ENCODE peak calls at places on chromosomes 2 and 18, in nine cellular contexts. D, I, A, N, L, W, J, V and X are unnamed samples.

GRCh38 chr2:234403074-234403473 is 93.8 kb downstream of the ARL4C start:
- DNase-seq in N (no peak), J (no peak), A (no peak), I (no peak), L (no peak), V (peak), D (peak), W (no peak), X (no peak)

GRCh38 chr2:239780236-239780997 is 244.7 kb downstream of the NDUFA10 start:
- DNase-seq in I (no peak), V (no peak), N (no peak), L (no peak), J (peak), A (no peak), W (no peak), D (no peak), X (no peak)

GRCh38 chr2:176418768-176419167 is 149.5 kb downstream of the MTX2 start:
- DNase-seq in W (no peak), I (no peak), D (no peak), V (no peak), J (no peak), A (no peak), L (peak), N (no peak), X (no peak)

GRCh38 chr2:218003994-218004419 is 1.2 kb upstream of the TNS1 start:
- DNase-seq in J (peak), D (peak), W (peak), V (peak), A (peak), I (no peak), N (no peak), L (no peak), X (no peak)

GRCh38 chr18:50559750-50560680 is at the start of gene MAPK4:
- DNase-seq in A (no peak), V (peak), N (peak), W (peak), L (no peak), I (no peak), J (no peak), D (no peak), X (peak)

GRCh38 chr18:80244956-80245730 is 2.2 kb downstream of the PARD6G start:
- DNase-seq in I (peak), N (no peak), V (no peak), W (no peak), A (no peak), J (peak), D (no peak), L (no peak), X (no peak)

GRCh38 chr2:134737671-134738070 is 18.9 kb upstream of the TMEM163 start:
- DNase-seq in L (peak), A (no peak), W (no peak), N (no peak), V (no peak), J (no peak), I (no peak), D (no peak), X (no peak)

GRCh38 chr2:217859926-217860325 is 142.9 kb downstream of the TNS1 start:
- DNase-seq in W (no peak), D (no peak), A (no peak), L (no peak), N (no peak), I (no peak), J (no peak), V (no peak), X (no peak)

GRCh38 chr18:4510709-4511108 is 55.6 kb upstream of the DLGAP1 start:
- DNase-seq in A (no peak), V (peak), N (peak), J (no peak), W (no peak), D (no peak), L (no peak), I (no peak), X (peak)

DNA sequence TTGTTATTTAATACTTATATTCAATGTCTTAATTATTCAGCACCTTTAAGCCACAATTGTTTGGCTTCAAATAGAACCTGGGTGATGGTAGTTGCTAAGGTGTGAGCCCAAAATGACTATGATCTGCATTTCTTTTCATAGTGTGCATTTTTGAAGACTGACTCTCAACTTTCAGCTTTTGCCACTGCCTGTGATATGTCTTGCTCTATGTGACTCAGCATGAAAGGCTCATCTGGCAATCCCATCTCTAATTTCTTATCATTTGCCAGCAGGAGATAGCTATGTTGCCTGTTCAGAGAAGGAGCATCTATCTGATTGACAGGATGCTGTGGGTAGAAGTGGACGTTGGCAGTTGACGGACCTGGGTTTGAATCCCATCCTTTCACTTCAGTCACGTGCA is 34.5 kb upstream of the CCDC93 start:
- DNase-seq in I (no peak), L (no peak), A (no peak), N (no peak), W (no peak), D (peak), J (no peak), V (no peak), X (no peak)
- TF ChIP-seq CTCF in I (no peak), L (no peak), A (no peak), N (no peak), W (no peak), D (no peak), J (no peak), V (no peak), X (no peak)

GRCh38 chr2:240820607-240821428 is 799 bp upstream of the KIF1A start:
- DNase-seq in L (no peak), J (no peak), A (no peak), W (peak), I (peak), N (no peak), D (no peak), V (no peak), X (no peak)
- TF ChIP-seq CTCF in L (no peak), J (no peak), A (no peak), W (no peak), I (no peak), N (no peak), D (no peak), V (no peak), X (no peak)

GRCh38 chr2:96869824-96870630 is at the start of gene SEMA4C:
- DNase-seq in I (peak), J (peak), L (no peak), A (no peak), V (no peak), D (no peak), N (peak), W (peak), X (peak)
- TF ChIP-seq CTCF in I (no peak), J (no peak), L (no peak), A (no peak), V (no peak), D (no peak), N (no peak), W (no peak), X (no peak)

DNA sequence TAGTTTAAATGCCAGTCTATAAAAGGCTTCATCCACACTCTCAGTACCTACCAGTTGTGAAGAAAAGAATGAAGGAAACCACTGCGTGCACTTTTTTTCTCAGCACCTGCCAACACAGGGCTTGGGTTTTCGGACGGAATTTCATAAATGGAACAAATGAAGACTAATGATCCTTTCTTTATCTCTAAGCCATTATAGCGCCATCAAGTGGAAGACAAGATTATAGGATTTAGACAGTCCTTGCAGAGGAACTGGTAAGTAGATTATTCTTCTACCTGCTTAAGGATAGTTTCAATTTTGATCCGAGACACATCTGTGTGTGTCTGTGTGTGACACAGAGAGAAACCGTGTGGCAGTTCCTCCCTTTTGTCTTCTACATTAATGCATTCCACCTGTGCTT is 245.6 kb downstream of the NRXN1 start:
- DNase-seq in A (no peak), W (no peak), N (no peak), V (no peak), J (no peak), L (no peak), D (no peak), I (no peak), X (no peak)
- TF ChIP-seq CTCF in A (no peak), W (no peak), N (no peak), V (no peak), J (no peak), L (peak), D (no peak), I (no peak), X (no peak)

DNA sequence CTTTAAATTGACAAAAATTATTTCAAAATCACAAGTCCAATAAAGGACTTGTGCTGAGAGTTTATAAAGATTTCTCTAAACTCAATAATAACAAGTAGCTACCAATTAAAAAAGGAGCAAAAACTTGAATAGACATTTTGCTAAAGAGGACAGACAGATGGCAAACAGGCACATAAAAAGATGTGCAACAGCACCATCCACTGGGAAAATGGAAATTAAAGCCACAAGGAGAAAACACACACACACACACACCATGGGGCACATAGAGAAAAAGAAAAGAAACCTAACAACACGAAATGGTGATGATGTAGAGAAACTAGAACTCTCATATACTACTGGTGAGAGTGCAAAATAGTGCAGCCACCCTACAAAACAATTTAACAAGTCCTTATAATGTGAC is 12.6 kb upstream of the SLC9A4 start:
- DNase-seq in L (no peak), I (no peak), D (no peak), N (no peak), V (no peak), J (no peak), W (no peak), A (no peak), X (no peak)
- TF ChIP-seq CTCF in L (peak), I (no peak), D (no peak), N (no peak), V (no peak), J (no peak), W (no peak), A (no peak), X (no peak)

GRCh38 chr2:78979380-78980238 is 45.9 kb upstream of the REG3G start:
- DNase-seq in V (peak), L (peak), A (no peak), J (no peak), D (no peak), W (peak), N (peak), I (no peak), X (peak)
- TF ChIP-seq CTCF in V (peak), L (peak), A (peak), J (no peak), D (peak), W (peak), N (peak), I (no peak), X (peak)

GRCh38 chr2:160715428-160715827 is 221.8 kb upstream of the RBMS1 start:
- DNase-seq in A (no peak), N (no peak), D (no peak), I (no peak), L (no peak), V (no peak), W (no peak), J (no peak), X (no peak)
- TF ChIP-seq CTCF in A (no peak), N (no peak), D (no peak), I (no peak), L (no peak), V (no peak), W (no peak), J (no peak), X (no peak)